ENCODE peak calls at places on chromosomes 11 and 22, in eight cellular contexts. H is activated T-helper 1 cell treated with anti-CD3 and anti-CD28 coated beads, Interleukin-2, amount 50 U/mL, for 16 hours; A is stimulated activated CD4-positive, alpha-beta T cell treated with anti-CD3 and anti-CD28 coated beads, Interleukin-1b, Interleukin-23, amount 100 ng/mL, for 1 hour; P is ACHN; T is endodermal cell; Y is midbrain; U is hypothalamus; C is caudate nucleus. J is an unnamed sample.

GRCh38 chr11:76656087-76656531 is 14.4 kb downstream of the LRRC32 start:
- DNase-seq in H (no peak), A (no peak), P (no peak), T (peak; percentile 48), Y (no peak), U (no peak), C (no peak), J (no peak)

GRCh38 chr11:111727431-111727830 is 38.8 kb downstream of the PPP2R1B start:
- DNase-seq in H (no peak), A (no peak), P (no peak), T (no peak), Y (no peak), U (no peak), C (no peak), J (no peak)

GRCh38 chr11:16783321-16783801 is 44.9 kb downstream of the C11orf58 start:
- DNase-seq in H (no peak), A (no peak), P (no peak), T (no peak), Y (no peak), U (no peak), C (no peak), J (no peak)

GRCh38 chr22:46634011-46634699 is 14.0 kb downstream of the GRAMD4 start:
- DNase-seq in H (no peak), A (no peak), P (no peak), T (no peak), Y (no peak), U (no peak), C (no peak), J (no peak)

GRCh38 chr22:43313497-43314474 is 29.4 kb downstream of the SCUBE1 start:
- DNase-seq in H (no peak), A (no peak), P (no peak), T (no peak), Y (no peak), U (no peak), C (no peak), J (no peak)

GRCh38 chr11:132920391-132921095 is 611.8 kb downstream of the OPCML start:
- DNase-seq in H (no peak), A (no peak), P (no peak), T (peak; percentile 45), Y (no peak), U (no peak), C (no peak), J (no peak)

GRCh38 chr11:108854366-108854765 is 189.5 kb downstream of the DDX10 start:
- DNase-seq in H (no peak), A (no peak), P (no peak), T (no peak), Y (no peak), U (no peak), C (no peak), J (no peak)

GRCh38 chr22:31637375-31637937 is 24.6 kb downstream of the PISD start:
- DNase-seq in H (no peak), A (no peak), P (no peak), T (peak; percentile 59), Y (no peak), U (no peak), C (no peak), J (no peak)

GRCh38 chr11:113954235-113954634 is 20.7 kb upstream of the HTR3A start:
- DNase-seq in H (no peak), A (no peak), P (no peak), T (no peak), Y (no peak), U (no peak), C (no peak), J (no peak)

GRCh38 chr22:38831166-38831945 is 12.5 kb downstream of the NPTXR start:
- DNase-seq in H (no peak), A (no peak), P (peak; percentile 91), T (no peak), Y (no peak), U (no peak), C (no peak), J (no peak)

GRCh38 chr11:119764108-119764874 is 35.3 kb upstream of the NECTIN1 start:
- DNase-seq in H (no peak), A (no peak), P (no peak), T (peak; percentile 72), Y (peak; percentile 73), U (peak; percentile 14), C (no peak), J (no peak)

GRCh38 chr22:37109242-37109917 is at the start of gene TMPRSS6:
- DNase-seq in H (no peak), A (no peak), P (no peak), T (no peak), Y (no peak), U (no peak), C (no peak), J (no peak)

GRCh38 chr11:131544591-131544990 is 174.2 kb downstream of the NTM start:
- DNase-seq in H (no peak), A (no peak), P (no peak), T (peak; percentile 85), Y (no peak), U (no peak), C (no peak), J (no peak)

GRCh38 chr22:39348909-39349505 is 784 bp upstream of the SYNGR1 start:
- DNase-seq in H (no peak), A (no peak), P (no peak), T (no peak), Y (no peak), U (peak; percentile 66), C (no peak), J (no peak)

GRCh38 chr11:76558473-76558872 is 112.1 kb downstream of the LRRC32 start:
- DNase-seq in H (no peak), A (no peak), P (no peak), T (no peak), Y (no peak), U (no peak), C (no peak), J (no peak)

GRCh38 chr11:95596011-95596489 is 193.5 kb downstream of the FAM76B start:
- DNase-seq in H (no peak), A (no peak), P (no peak), T (no peak), Y (no peak), U (no peak), C (no peak), J (no peak)

GRCh38 chr11:10379871-10380568 is 75.0 kb upstream of the AMPD3 start:
- DNase-seq in H (no peak), A (no peak), P (no peak), T (no peak), Y (no peak), U (no peak), C (no peak), J (no peak)

GRCh38 chr11:128879817-128880216 is 11.3 kb upstream of the KCNJ5 start:
- DNase-seq in H (no peak), A (no peak), P (no peak), T (peak; percentile 74), Y (no peak), U (no peak), C (no peak), J (no peak)

GRCh38 chr22:49533886-49534285 is 293.8 kb downstream of the BRD1 start:
- DNase-seq in H (no peak), A (no peak), P (no peak), T (no peak), Y (no peak), U (no peak), C (no peak), J (no peak)

GRCh38 chr11:130801287-130802146 is 114.8 kb downstream of the SNX19 start:
- DNase-seq in H (no peak), A (no peak), P (no peak), T (no peak), Y (no peak), U (no peak), C (no peak), J (no peak)

GRCh38 chr11:116792144-116792868 is 627 bp upstream of the APOA5 start:
- DNase-seq in H (no peak), A (no peak), P (no peak), T (no peak), Y (no peak), U (no peak), C (no peak), J (no peak)

GRCh38 chr11:96273507-96273906 is 69.5 kb downstream of the MAML2 start:
- DNase-seq in H (no peak), A (no peak), P (no peak), T (no peak), Y (no peak), U (no peak), C (no peak), J (no peak)

GRCh38 chr11:66080055-66080817 is 10.2 kb downstream of the PACS1 start:
- DNase-seq in H (peak; percentile 49), A (peak; percentile 56), P (peak; percentile 39), T (no peak), Y (no peak), U (no peak), C (no peak), J (peak; percentile 66)

GRCh38 chr11:66745356-66746235 is 16.6 kb upstream of the SPTBN2 start:
- DNase-seq in H (no peak), A (no peak), P (peak; percentile 24), T (no peak), Y (no peak), U (no peak), C (no peak), J (peak; percentile 53)

GRCh38 chr22:20238567-20239062 is 29.5 kb downstream of the RTN4R start:
- DNase-seq in H (peak; percentile 27), A (peak; percentile 19), P (peak; percentile 39), T (peak; percentile 95), Y (no peak), U (no peak), C (no peak), J (peak; percentile 80)

GRCh38 chr11:15878756-15879155 is 477.6 kb downstream of the SOX6 start:
- DNase-seq in H (no peak), A (no peak), P (no peak), T (peak; percentile 4), Y (no peak), U (no peak), C (no peak), J (no peak)

GRCh38 chr11:74278721-74279148 is 32.7 kb downstream of the P4HA3 start:
- DNase-seq in H (no peak), A (no peak), P (peak; percentile 62), T (no peak), Y (no peak), U (no peak), C (no peak), J (no peak)

GRCh38 chr11:8775341-8776133 is 92.9 kb downstream of the RPL27A start:
- DNase-seq in H (no peak), A (no peak), P (no peak), T (no peak), Y (no peak), U (no peak), C (no peak), J (no peak)

GRCh38 chr11:72736452-72737069 is 15.6 kb downstream of the ARAP1 start:
- DNase-seq in H (peak; percentile 14), A (no peak), P (no peak), T (no peak), Y (no peak), U (no peak), C (no peak), J (peak; percentile 84)

GRCh38 chr11:100269511-100269910 is 417.6 kb upstream of the ARHGAP42 start:
- DNase-seq in H (no peak), A (no peak), P (no peak), T (no peak), Y (no peak), U (no peak), C (no peak), J (no peak)

GRCh38 chr11:79193663-79194062 is 247.2 kb downstream of the TENM4 start:
- DNase-seq in H (no peak), A (no peak), P (no peak), T (no peak), Y (no peak), U (no peak), C (no peak), J (no peak)

GRCh38 chr11:117197516-117198456 is 1.4 kb upstream of the TAGLN start:
- DNase-seq in H (no peak), A (no peak), P (peak; percentile 27), T (peak; percentile 94), Y (no peak), U (no peak), C (no peak), J (no peak)

GRCh38 chr22:20015971-20016733 is 471 bp downstream of the ARVCF start:
- DNase-seq in H (no peak), A (no peak), P (no peak), T (peak; percentile 83), Y (no peak), U (no peak), C (no peak), J (no peak)

GRCh38 chr11:61413496-61413895 is 16.3 kb downstream of the CPSF7 start:
- DNase-seq in H (no peak), A (no peak), P (no peak), T (no peak), Y (no peak), U (no peak), C (no peak), J (no peak)